ENCODE peak calls at places on chromosomes 4 and X, in four cellular contexts. H is uterus, U is NCI-H2171 treated with DMSO at 0.1 percent for 48 hours, X is fibroblast of the conjunctiva. T is an unnamed sample.

GRCh38 chr4:178612725-178613124 is 1170.5 kb upstream of the AGA start:
- DNase-seq in H (no peak), U (no peak), X (no peak), T (no peak)

GRCh38 chrX:69314436-69315348 is 149.4 kb upstream of the PJA1 start:
- DNase-seq in H (no peak), U (peak), X (no peak), T (peak)

GRCh38 chr4:1459081-1459480 is 52.8 kb upstream of the NKX1-1 start:
- DNase-seq in H (no peak), U (no peak), X (no peak), T (peak)

GRCh38 chrX:97844943-97845342 is 961.2 kb downstream of the RPA4 start:
- DNase-seq in H (no peak), U (no peak), X (no peak), T (no peak)

GRCh38 chrX:73127700-73128241 is 48.5 kb upstream of the PABPC1L2A start:
- DNase-seq in H (peak), U (no peak), X (peak), T (peak)

GRCh38 chr4:100117749-100118148 is 72.5 kb downstream of the DDIT4L start:
- DNase-seq in H (no peak), U (no peak), X (peak), T (no peak)

GRCh38 chrX:153903238-153903980 is 1.1 kb upstream of the AVPR2 start:
- DNase-seq in H (no peak), U (no peak), X (no peak), T (no peak)

GRCh38 chrX:72714471-72714916 is 388 bp upstream of the PHKA1 start:
- DNase-seq in H (peak), U (peak), X (peak), T (peak)

GRCh38 chrX:39293203-39293602 is 491.9 kb downstream of the MID1IP1 start:
- DNase-seq in H (no peak), U (no peak), X (no peak), T (no peak)

GRCh38 chr4:52038109-52038912 is at the start of gene SGCB:
- DNase-seq in H (peak), U (peak), X (no peak), T (peak)

GRCh38 chrX:34437586-34437985 is 219.5 kb downstream of the TMEM47 start:
- DNase-seq in H (peak), U (no peak), X (no peak), T (peak)

GRCh38 chrX:108735087-108735679 is 1.2 kb downstream of the IRS4 start:
- DNase-seq in H (no peak), U (no peak), X (no peak), T (no peak)

GRCh38 chrX:41619221-41619620 is 69.6 kb upstream of the GPR34 start:
- DNase-seq in H (no peak), U (no peak), X (no peak), T (no peak)

GRCh38 chrX:68415289-68415688 is 18.0 kb downstream of the OPHN1 start:
- DNase-seq in H (no peak), U (no peak), X (no peak), T (peak)

GRCh38 chrX:100410083-100410590 is at the start of gene PCDH19:
- DNase-seq in H (peak), U (peak), X (no peak), T (peak)

GRCh38 chr4:147518846-147519767 is 38.2 kb downstream of the EDNRA start:
- DNase-seq in H (peak), U (peak), X (peak), T (peak)

GRCh38 chrX:54447461-54447860 is 7.3 kb downstream of the TSR2 start:
- DNase-seq in H (no peak), U (no peak), X (no peak), T (no peak)

GRCh38 chr4:60945641-60946040 is 254.5 kb upstream of the ADGRL3 start:
- DNase-seq in H (no peak), U (no peak), X (no peak), T (no peak)

GRCh38 chr4:4362991-4363697 is 23.8 kb upstream of the NSG1 start:
- DNase-seq in H (no peak), U (no peak), X (no peak), T (no peak)

GRCh38 chr4:119570401-119570800 is 58.2 kb downstream of the PDE5A start:
- DNase-seq in H (no peak), U (no peak), X (no peak), T (no peak)

GRCh38 chr4:66091801-66092200 is 421.5 kb upstream of the EPHA5 start:
- DNase-seq in H (no peak), U (no peak), X (no peak), T (no peak)

GRCh38 chr4:12975511-12975910 is 508.6 kb downstream of the RAB28 start:
- DNase-seq in H (no peak), U (no peak), X (no peak), T (no peak)

GRCh38 chr4:101128473-101128872 is 218.9 kb downstream of the PPP3CA start:
- DNase-seq in H (no peak), U (no peak), X (no peak), T (no peak)

GRCh38 chr4:120156115-120156718 is 89.6 kb upstream of the MAD2L1 start:
- DNase-seq in H (peak), U (peak), X (peak), T (no peak)

GRCh38 chr4:185682236-185682635 is 129.8 kb downstream of the SORBS2 start:
- DNase-seq in H (no peak), U (no peak), X (no peak), T (no peak)

GRCh38 chrX:16917120-16917519 is 29.3 kb upstream of the REPS2 start:
- DNase-seq in H (no peak), U (no peak), X (no peak), T (no peak)